ENCODE peak calls at places on chromosomes 7 and 10, in four cellular contexts. F is SK-N-SH, P is PC-3, N is mesendoderm. W is an unnamed sample.

GRCh38 chr7:87475359-87476178 is at the start of gene ABCB4:
- DNase-seq in F (peak; percentile 89), N (no peak), P (no peak), W (peak; percentile 60)

GRCh38 chr7:7639847-7640220 is 718 bp upstream of the UMAD1 start:
- DNase-seq in P (peak; percentile 22), N (no peak), F (no peak), W (no peak)

GRCh38 chr7:91940171-91940570 is 491 bp upstream of the AKAP9 start:
- DNase-seq in P (peak; percentile 28), F (peak; percentile 63), N (peak; percentile 72), W (peak; percentile 72)

GRCh38 chr10:60316029-60316428 is 73.6 kb downstream of the ANK3 start:
- DNase-seq in F (no peak), P (no peak), N (no peak), W (no peak)

GRCh38 chr7:16741676-16742075 is 11.9 kb upstream of the TSPAN13 start:
- DNase-seq in F (no peak), P (no peak), N (no peak), W (no peak)

GRCh38 chr7:129502708-129503685 is 666 bp downstream of the SMKR1 start:
- DNase-seq in F (peak; percentile 90), N (peak; percentile 63), P (no peak), W (peak; percentile 78)

GRCh38 chr7:104011829-104012228 is 22.4 kb upstream of the RELN start:
- DNase-seq in F (no peak), P (no peak), N (no peak), W (no peak)

GRCh38 chr7:149851449-149851848 is 13.3 kb downstream of the ZNF862 start:
- DNase-seq in F (no peak), P (no peak), N (no peak), W (peak; percentile 22)

GRCh38 chr10:101060036-101060950 is 1.5 kb upstream of the KAZALD1 start:
- DNase-seq in P (peak; percentile 93), N (peak; percentile 98), F (peak; percentile 73), W (peak; percentile 94)

GRCh38 chr7:157779206-157779605 is 442.4 kb downstream of the DNAJB6 start:
- DNase-seq in F (no peak), N (no peak), P (no peak), W (no peak)

GRCh38 chr7:105935250-105935649 is 27.8 kb upstream of the CDHR3 start:
- DNase-seq in P (peak; percentile 19), N (no peak), F (no peak), W (no peak)

GRCh38 chr7:136953386-136953785 is 84.9 kb downstream of the CHRM2 start:
- DNase-seq in N (no peak), F (no peak), P (peak; percentile 67), W (no peak)

GRCh38 chr7:50287121-50287520 is 17.4 kb upstream of the IKZF1 start:
- DNase-seq in N (no peak), P (no peak), F (no peak), W (no peak)

GRCh38 chr7:120404042-120404441 is 131.1 kb downstream of the KCND2 start:
- DNase-seq in P (peak; percentile 60), N (peak; percentile 33), F (no peak), W (no peak)

GRCh38 chr7:142094861-142095260 is 16.7 kb upstream of the MGAM2 start:
- DNase-seq in F (no peak), P (no peak), N (no peak), W (no peak)

GRCh38 chr7:156177396-156178055 is 365.3 kb upstream of the SHH start:
- DNase-seq in F (no peak), N (no peak), P (no peak), W (peak; percentile 22)

GRCh38 chr7:14521183-14521582 is 381.4 kb downstream of the DGKB start:
- DNase-seq in F (no peak), N (no peak), P (no peak), W (no peak)

GRCh38 chr7:7536396-7537019 is 835 bp upstream of the COL28A1 start:
- DNase-seq in F (no peak), N (no peak), P (peak; percentile 22), W (no peak)

GRCh38 chr7:2966466-2967078 is 77.1 kb downstream of the CARD11 start:
- DNase-seq in N (no peak), P (no peak), F (no peak), W (no peak)

GRCh38 chr10:110165239-110165638 is 42.2 kb upstream of the MXI1 start:
- DNase-seq in N (no peak), P (no peak), F (no peak), W (peak; percentile 16)

GRCh38 chr10:97333601-97334369 is 744 bp downstream of the FRAT2 start:
- DNase-seq in N (peak; percentile 80), F (peak; percentile 75), P (peak; percentile 47), W (peak; percentile 79)

GRCh38 chr10:11404931-11405330 is 206.5 kb downstream of the USP6NL start:
- DNase-seq in N (no peak), P (no peak), F (no peak), W (peak; percentile 24)

GRCh38 chr7:921071-921461 is 33.4 kb downstream of the ADAP1 start:
- DNase-seq in F (no peak), N (no peak), P (no peak), W (no peak)

GRCh38 chr7:921581-922333 is 32.7 kb downstream of the ADAP1 start:
- DNase-seq in N (no peak), F (no peak), P (no peak), W (no peak)

GRCh38 chr7:920351-921070 is 34.0 kb downstream of the ADAP1 start:
- DNase-seq in P (peak; percentile 17), F (no peak), N (no peak), W (no peak)

GRCh38 chr7:923108-924041 is 31.1 kb downstream of the ADAP1 start:
- DNase-seq in P (peak; percentile 79), N (peak; percentile 48), F (no peak), W (peak; percentile 79)

DNA sequence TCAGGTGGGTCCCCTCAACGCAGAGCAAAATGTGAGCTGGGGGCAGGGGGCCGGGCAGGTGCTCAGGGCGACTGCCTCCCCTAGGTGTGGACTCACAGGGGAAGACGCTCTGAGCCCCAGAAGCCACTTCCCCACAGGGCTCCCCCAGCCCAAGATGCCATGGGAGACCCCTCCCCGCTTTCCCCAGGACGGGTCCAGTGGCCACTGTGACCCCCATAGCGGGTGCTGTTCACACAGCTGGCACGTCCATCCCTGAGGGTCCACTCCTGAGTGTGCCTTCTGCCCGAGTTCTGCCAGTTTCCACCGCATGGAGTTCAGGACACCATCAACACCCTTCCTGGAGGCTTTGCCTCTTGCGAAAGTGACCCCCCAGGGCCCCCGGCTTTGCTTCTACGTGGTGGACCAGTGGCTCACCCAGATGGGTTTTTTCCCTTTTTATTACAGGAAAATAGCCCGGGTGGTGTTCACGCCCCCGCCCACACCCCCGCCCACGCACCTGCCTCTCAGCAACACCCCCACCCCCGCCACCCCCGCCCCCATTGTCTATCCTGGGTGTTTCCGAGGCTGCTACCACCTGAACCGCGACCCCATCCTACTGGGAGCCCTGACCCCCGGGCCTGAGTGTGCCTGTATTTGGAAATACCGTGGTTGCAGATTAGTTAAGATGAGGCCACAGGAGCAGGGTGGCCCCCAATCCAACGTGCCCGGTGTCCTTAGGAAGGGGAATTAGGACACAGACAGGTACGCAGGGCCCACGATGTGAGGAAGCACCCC is 32.0 kb downstream of the ADAP1 start:
- DNase-seq in F (no peak), N (no peak), P (no peak), W (peak; percentile 30)
- H3K9ac ChIP-seq in F (no peak overlapping the region), N (no peak overlapping the region), P (peak overlapping the region; percentile 57), W (no peak overlapping the region)

GRCh38 chr7:1086588-1087461 is 1.1 kb upstream of the GPER1 start:
- DNase-seq in P (peak; percentile 73), F (peak; percentile 94), N (peak; percentile 82), W (peak; percentile 93)
- H3K9ac ChIP-seq in P (peak overlapping the region; percentile 71), F (peak overlapping the region; percentile 59), N (peak overlapping the region; percentile 72), W (peak overlapping the region; percentile 28)

GRCh38 chr10:81875680-81876252 is 772 bp downstream of the NRG3 start:
- DNase-seq in F (no peak), P (no peak), N (no peak), W (peak; percentile 65)
- H3K9ac ChIP-seq in F (no peak overlapping the region), P (no peak overlapping the region), N (peak overlapping the region; percentile 46), W (no peak overlapping the region)

DNA sequence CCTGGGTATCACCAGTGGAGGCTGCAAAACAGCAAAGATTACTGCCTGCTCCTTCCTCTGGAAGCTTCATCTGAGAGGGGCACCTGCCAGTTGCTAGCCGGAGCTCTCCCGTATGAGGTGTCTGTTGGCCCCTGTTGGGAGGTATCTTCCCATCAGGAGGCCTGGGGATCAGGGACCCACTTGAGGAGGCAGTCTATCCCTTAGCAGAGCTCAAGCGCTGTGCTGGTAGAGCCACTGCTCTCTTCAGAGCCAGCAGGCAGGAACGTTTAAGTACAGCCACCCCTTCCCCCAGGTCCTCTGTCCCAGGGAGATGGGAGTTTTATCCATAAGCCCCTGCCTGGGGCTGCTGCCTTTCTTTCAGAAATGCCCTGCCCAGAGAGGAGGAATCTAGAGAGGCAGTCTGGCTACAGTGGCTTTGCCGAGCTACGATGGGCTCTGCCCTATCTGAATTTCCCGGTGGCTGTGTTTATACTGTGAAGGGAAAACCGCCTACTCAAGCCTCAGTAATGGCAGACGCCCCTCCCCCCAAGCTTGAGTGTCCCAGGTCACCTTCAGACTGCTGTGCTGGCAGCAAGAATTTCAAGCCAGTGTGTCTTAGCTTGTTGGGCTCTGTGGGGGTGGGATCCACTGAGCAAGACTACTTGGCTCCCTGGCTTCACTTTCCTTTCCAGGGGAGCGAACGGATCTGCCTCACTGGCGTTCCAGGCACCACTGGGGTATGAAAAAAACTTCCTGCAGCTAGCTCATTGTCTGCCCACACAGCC is 19.6 kb downstream of the SEMA3E start:
- DNase-seq in N (peak; percentile 58), F (no peak), P (no peak), W (peak; percentile 74)
- H3K9ac ChIP-seq in N (no peak overlapping the region), F (no peak overlapping the region), P (no peak overlapping the region), W (no peak overlapping the region)

DNA sequence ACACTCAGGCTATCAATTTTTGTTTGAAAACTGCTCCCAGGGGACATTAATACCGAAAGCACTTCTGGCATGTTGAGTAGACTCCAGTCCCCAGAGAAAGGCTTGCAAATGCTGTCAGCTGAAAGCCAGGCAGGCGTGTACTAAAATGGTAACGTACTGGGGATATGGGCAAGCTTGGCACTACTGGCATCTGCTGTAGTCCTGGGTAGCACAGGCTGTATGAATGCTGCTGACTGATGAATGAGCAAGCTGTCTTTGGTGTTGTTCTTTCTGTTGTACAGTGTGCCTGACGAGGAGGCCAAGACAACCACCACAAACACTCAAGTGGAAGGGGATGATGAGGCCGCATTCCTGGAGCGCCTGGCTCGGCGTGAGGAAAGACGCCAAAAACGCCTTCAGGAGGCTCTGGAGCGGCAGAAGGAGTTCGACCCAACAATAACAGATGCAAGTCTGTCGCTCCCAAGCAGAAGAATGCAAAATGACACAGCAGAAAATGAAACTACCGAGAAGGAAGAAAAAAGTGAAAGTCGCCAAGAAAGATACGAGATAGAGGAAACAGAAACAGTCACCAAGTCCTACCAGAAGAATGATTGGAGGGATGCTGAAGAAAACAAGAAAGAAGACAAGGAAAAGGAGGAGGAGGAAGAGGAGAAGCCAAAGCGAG is 53.5 kb upstream of the AGBL3 start:
- DNase-seq in N (no peak), P (no peak), F (no peak), W (no peak)
- H3K9ac ChIP-seq in N (no peak overlapping the region), P (no peak overlapping the region), F (no peak overlapping the region), W (no peak overlapping the region)

GRCh38 chr10:122128357-122128756 is 139.4 kb downstream of the TACC2 start:
- DNase-seq in N (no peak), F (no peak), P (no peak), W (no peak)
- H3K9ac ChIP-seq in N (no peak overlapping the region), F (no peak overlapping the region), P (no peak overlapping the region), W (no peak overlapping the region)